ENCODE peak calls at places on chromosomes 4 and X, in ten cellular contexts. E, Q, G, L, R, M, D, W, A and T are unnamed samples.

GRCh38 chr4:1171306-1172227 is 816 bp downstream of the SPON2 start:
- DNase-seq in E (peak), Q (peak), G (no peak), L (no peak), R (no peak), M (no peak), D (no peak), W (no peak), A (peak), T (peak)

GRCh38 chr4:34721835-34722234 is 1522.5 kb downstream of the ARAP2 start:
- DNase-seq in E (no peak), Q (no peak), G (no peak), L (no peak), R (no peak), M (no peak), D (no peak), W (no peak), A (no peak), T (no peak)

GRCh38 chr4:109169160-109169559 is 133.3 kb downstream of the COL25A1 start:
- DNase-seq in E (no peak), Q (no peak), G (no peak), L (no peak), R (peak), M (no peak), D (no peak), W (peak), A (no peak), T (peak)

GRCh38 chr4:98682719-98683118 is 24.3 kb upstream of the TSPAN5 start:
- DNase-seq in E (no peak), Q (no peak), G (peak), L (no peak), R (peak), M (no peak), D (no peak), W (peak), A (no peak), T (peak)

GRCh38 chr4:26826721-26827120 is 33.9 kb upstream of the STIM2 start:
- DNase-seq in E (peak), Q (no peak), G (peak), L (peak), R (no peak), M (no peak), D (no peak), W (no peak), A (peak), T (peak)

GRCh38 chr4:181161669-181162068 is 1081.5 kb upstream of the TENM3 start:
- DNase-seq in E (no peak), Q (no peak), G (no peak), L (no peak), R (peak), M (no peak), D (peak), W (peak), A (no peak), T (no peak)

GRCh38 chr4:41189076-41189475 is 25.3 kb downstream of the APBB2 start:
- DNase-seq in E (no peak), Q (no peak), G (no peak), L (no peak), R (peak), M (no peak), D (no peak), W (no peak), A (no peak), T (no peak)

GRCh38 chrX:63394872-63395271 is 43.7 kb upstream of the SPIN4 start:
- DNase-seq in E (no peak), Q (no peak), G (no peak), L (no peak), R (no peak), M (no peak), D (no peak), W (no peak), A (no peak), T (no peak)

GRCh38 chrX:17719651-17720050 is 17.6 kb upstream of the SCML1 start:
- DNase-seq in E (no peak), Q (no peak), G (no peak), L (no peak), R (no peak), M (no peak), D (no peak), W (no peak), A (no peak), T (no peak)

DNA sequence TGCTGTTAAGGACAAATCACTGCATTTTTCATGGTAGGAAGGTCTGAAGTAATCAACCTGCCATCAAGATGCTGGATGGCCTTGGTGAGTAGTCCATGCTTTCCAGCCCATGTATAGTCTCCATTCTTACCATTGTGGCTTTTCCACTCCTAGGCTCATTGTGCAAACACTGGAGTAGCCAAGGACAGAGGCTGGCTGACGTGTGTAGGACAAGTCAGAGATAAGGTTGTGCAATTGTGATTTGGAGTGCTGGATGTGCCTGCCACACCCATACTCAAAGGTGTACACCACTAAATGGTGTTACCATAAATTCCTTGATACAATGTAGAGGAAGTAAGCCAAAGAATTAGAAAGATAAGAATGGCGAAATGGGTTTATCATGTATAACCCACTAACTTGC is 26.3 kb upstream of the RADX start:
- DNase-seq in E (no peak), Q (no peak), G (no peak), L (no peak), R (no peak), M (no peak), D (no peak), W (no peak), A (no peak), T (no peak)
- TF ChIP-seq CTCF in E (no peak), Q (no peak), G (no peak), L (no peak), R (no peak), M (no peak), D (no peak), W (no peak), A (no peak), T (no peak)

GRCh38 chr4:184416913-184417734 is 57.2 kb downstream of the IRF2 start:
- DNase-seq in E (no peak), Q (no peak), G (no peak), L (no peak), R (no peak), M (no peak), D (no peak), W (no peak), A (no peak), T (peak)
- H3K4me3 ChIP-seq in E (no peak), Q (peak), G (peak), L (no peak), R (peak), M (peak), D (no peak), W (no peak), A (peak), T (no peak)

GRCh38 chr4:95158045-95158444 is 390.7 kb downstream of the UNC5C start:
- DNase-seq in E (no peak), Q (no peak), G (no peak), L (no peak), R (no peak), M (no peak), D (no peak), W (no peak), A (no peak), T (no peak)

GRCh38 chr4:95155759-95156451 is 392.9 kb downstream of the UNC5C start:
- DNase-seq in E (no peak), Q (no peak), G (peak), L (no peak), R (peak), M (no peak), D (no peak), W (peak), A (no peak), T (peak)

GRCh38 chr4:95158626-95159025 is 390.1 kb downstream of the UNC5C start:
- DNase-seq in E (peak), Q (no peak), G (no peak), L (no peak), R (no peak), M (no peak), D (no peak), W (no peak), A (no peak), T (no peak)

GRCh38 chr4:95159384-95159783 is 389.4 kb downstream of the UNC5C start:
- DNase-seq in E (no peak), Q (no peak), G (no peak), L (no peak), R (no peak), M (no peak), D (no peak), W (no peak), A (no peak), T (no peak)

GRCh38 chr4:95156452-95156765 is 392.4 kb downstream of the UNC5C start:
- DNase-seq in E (no peak), Q (no peak), G (no peak), L (no peak), R (no peak), M (no peak), D (no peak), W (no peak), A (no peak), T (no peak)
- TF ChIP-seq CTCF in E (no peak), Q (no peak), G (no peak), L (no peak), R (no peak), M (no peak), D (no peak), W (no peak), A (peak), T (no peak)

GRCh38 chrX:137545711-137546651 is 19.9 kb upstream of the ZIC3 start:
- DNase-seq in E (no peak), Q (no peak), G (no peak), L (no peak), R (no peak), M (no peak), D (no peak), W (no peak), A (no peak), T (no peak)
- H3K4me3 ChIP-seq in E (no peak), Q (no peak), G (no peak), L (no peak), R (no peak), M (no peak), D (no peak), W (no peak), A (no peak), T (no peak)

GRCh38 chr4:133839326-133839725 is 362.3 kb downstream of the PABPC4L start:
- DNase-seq in E (no peak), Q (no peak), G (no peak), L (no peak), R (peak), M (no peak), D (no peak), W (no peak), A (no peak), T (peak)
- TF ChIP-seq CTCF in E (no peak), Q (no peak), G (no peak), L (no peak), R (peak), M (no peak), D (no peak), W (no peak), A (no peak), T (no peak)

DNA sequence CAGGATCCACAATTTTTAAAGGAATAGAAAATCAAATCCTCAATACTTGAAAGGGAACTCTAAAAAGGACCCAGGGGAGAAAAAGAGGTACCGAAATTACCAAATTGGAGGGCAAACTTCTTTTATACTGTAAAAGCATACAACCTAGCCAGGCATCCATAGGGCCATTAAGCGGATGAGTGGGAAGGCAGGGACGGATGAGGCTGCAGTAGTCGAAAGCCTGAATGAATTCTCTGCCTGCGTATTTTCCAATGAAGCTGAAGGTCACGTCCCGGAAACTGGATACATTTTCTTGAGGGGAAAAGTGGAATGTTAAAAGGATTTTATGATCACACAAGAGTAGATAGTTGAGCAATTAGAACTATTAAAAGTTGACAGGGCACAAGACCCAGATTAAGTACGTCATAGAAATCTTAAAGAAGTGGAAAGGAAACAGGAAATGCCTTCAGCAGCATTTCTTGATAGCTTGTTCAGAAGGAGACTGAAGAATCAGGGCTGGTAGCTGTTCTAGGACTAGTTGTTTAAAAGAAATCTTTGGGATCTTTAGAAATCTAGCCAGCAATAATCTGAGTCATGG is 98.3 kb upstream of the CXXC4 start:
- DNase-seq in E (no peak), Q (no peak), G (no peak), L (no peak), R (peak), M (no peak), D (peak), W (peak), A (no peak), T (peak)
- H3K4me3 ChIP-seq in E (no peak), Q (peak), G (no peak), L (no peak), R (no peak), M (peak), D (no peak), W (no peak), A (peak), T (no peak)